ENCODE peak calls at places on chromosomes 3 and 15, in seven cellular contexts. K is Right ventricle myocardium superior; V is activated CD4-positive, alpha-beta T cell treated with anti-CD3 and anti-CD28 coated beads for 48 hours; B is SK-N-DZ; R is naive thymus-derived CD8-positive, alpha-beta T cell; M is posterior cingulate gyrus; A is A172. Y is an unnamed sample.

GRCh38 chr3:50390523-50391177 is 31.3 kb upstream of the TMEM115 start:
- DNase-seq in B (no peak), V (no peak), A (no peak), M (peak), R (no peak), K (peak), Y (no peak)

GRCh38 chr15:85406916-85407315 is 26.5 kb downstream of the AKAP13 start:
- DNase-seq in M (no peak), R (no peak), V (no peak), A (no peak), B (no peak), K (no peak), Y (peak)

GRCh38 chr3:159238646-159239045 is 436.8 kb downstream of the MFSD1 start:
- DNase-seq in B (peak), R (no peak), K (no peak), M (no peak), A (no peak), V (no peak), Y (no peak)

GRCh38 chr3:82082796-82083195 is 321.4 kb upstream of the GBE1 start:
- DNase-seq in B (no peak), A (no peak), M (no peak), K (no peak), R (no peak), V (no peak), Y (peak)

GRCh38 chr3:189184566-189184965 is 12.8 kb downstream of the TPRG1 start:
- DNase-seq in K (no peak), R (no peak), A (no peak), V (no peak), B (no peak), M (no peak), Y (no peak)

GRCh38 chr3:142863010-142863787 is 25.7 kb downstream of the PCOLCE2 start:
- DNase-seq in A (peak), K (no peak), B (no peak), V (no peak), R (no peak), M (no peak), Y (peak)

GRCh38 chr3:112327371-112327951 is 5.5 kb upstream of the CD200 start:
- DNase-seq in B (peak), A (peak), K (no peak), V (peak), R (peak), M (no peak), Y (peak)

GRCh38 chr3:141275973-141276372 is 44.3 kb downstream of the PXYLP1 start:
- DNase-seq in B (no peak), A (no peak), K (no peak), R (no peak), M (no peak), V (no peak), Y (peak)

GRCh38 chr3:123479891-123480290 is 31.0 kb upstream of the ADCY5 start:
- DNase-seq in R (no peak), A (no peak), M (no peak), K (no peak), V (no peak), B (no peak), Y (no peak)

GRCh38 chr3:120567370-120568197 is 28.6 kb upstream of the NDUFB4 start:
- DNase-seq in B (peak), V (no peak), K (no peak), M (no peak), R (peak), A (peak), Y (peak)

GRCh38 chr3:122246214-122246613 is 62.7 kb downstream of the CASR start:
- DNase-seq in V (no peak), M (no peak), K (no peak), B (no peak), R (no peak), A (no peak), Y (peak)

GRCh38 chr3:194941956-194942483 is 256.3 kb downstream of the FAM43A start:
- DNase-seq in B (no peak), A (no peak), R (no peak), K (no peak), V (no peak), M (no peak), Y (no peak)

GRCh38 chr3:30544811-30545210 is 61.6 kb upstream of the TGFBR2 start:
- DNase-seq in M (no peak), V (peak), A (peak), R (no peak), B (no peak), K (no peak), Y (peak)

GRCh38 chr3:87082806-87083440 is 92.0 kb upstream of the VGLL3 start:
- DNase-seq in B (peak), V (no peak), R (no peak), M (no peak), K (no peak), A (peak), Y (peak)

GRCh38 chr3:149460123-149460522 is 14.4 kb upstream of the TM4SF4 start:
- DNase-seq in M (no peak), B (no peak), R (no peak), K (peak), V (no peak), A (no peak), Y (peak)

GRCh38 chr3:74167926-74168325 is 446.5 kb downstream of the CNTN3 start:
- DNase-seq in M (no peak), A (no peak), R (no peak), B (no peak), V (no peak), K (no peak), Y (no peak)

GRCh38 chr3:1275495-1275894 is 182.7 kb downstream of the CNTN6 start:
- DNase-seq in M (no peak), A (no peak), B (peak), K (no peak), R (no peak), V (peak), Y (no peak)

GRCh38 chr3:111392911-111393351 is 149.1 kb upstream of the CD96 start:
- DNase-seq in K (no peak), V (peak), A (peak), B (no peak), M (no peak), R (peak), Y (no peak)

GRCh38 chr15:95162967-95163531 is 931.7 kb downstream of the MCTP2 start:
- DNase-seq in K (no peak), A (peak), B (no peak), V (no peak), R (no peak), M (no peak), Y (peak)

GRCh38 chr3:45909542-45909941 is 23.2 kb downstream of the CCR9 start:
- DNase-seq in A (no peak), M (no peak), R (no peak), K (no peak), B (no peak), V (no peak), Y (no peak)

GRCh38 chr3:117243657-117244056 is 534.1 kb downstream of the TUSC7 start:
- DNase-seq in K (no peak), B (no peak), M (no peak), R (no peak), V (no peak), A (no peak), Y (no peak)

GRCh38 chr3:153289334-153289808 is 127.3 kb downstream of the RAP2B start:
- DNase-seq in M (no peak), K (no peak), R (no peak), A (peak), B (no peak), V (no peak), Y (peak)

GRCh38 chr3:41464858-41465257 is 265.6 kb downstream of the CTNNB1 start:
- DNase-seq in B (no peak), K (no peak), V (no peak), M (no peak), R (no peak), A (no peak), Y (no peak)

GRCh38 chr15:45759910-45760309 is 125.1 kb downstream of the SQOR start:
- DNase-seq in K (no peak), R (no peak), V (no peak), A (no peak), B (no peak), M (no peak), Y (no peak)

GRCh38 chr3:182533394-182533793 is 259.9 kb upstream of the ATP11B start:
- DNase-seq in R (no peak), K (no peak), M (no peak), B (peak), A (no peak), V (no peak), Y (no peak)

GRCh38 chr3:173823911-173824460 is 426.4 kb downstream of the NLGN1 start:
- DNase-seq in V (no peak), B (no peak), M (no peak), K (no peak), R (no peak), A (peak), Y (no peak)

GRCh38 chr3:128167973-128168674 is 14.8 kb downstream of the EEFSEC start:
- DNase-seq in A (no peak), M (no peak), K (no peak), R (no peak), V (no peak), B (no peak), Y (peak)

GRCh38 chr3:172646439-172647015 is 64.3 kb downstream of the NCEH1 start:
- DNase-seq in V (no peak), K (no peak), A (peak), M (no peak), B (no peak), R (no peak), Y (peak)

GRCh38 chr3:46868301-46868700 is 5.1 kb upstream of the MYL3 start:
- DNase-seq in R (no peak), V (no peak), K (peak), A (no peak), B (no peak), M (no peak), Y (no peak)

GRCh38 chr3:25441234-25441856 is 13.3 kb downstream of the RARB start:
- DNase-seq in A (no peak), M (no peak), R (no peak), V (peak), B (no peak), K (no peak), Y (no peak)

GRCh38 chr3:186208328-186208989 is 99.6 kb upstream of the ETV5 start:
- DNase-seq in K (no peak), B (no peak), R (no peak), V (no peak), M (no peak), A (no peak), Y (no peak)

GRCh38 chr3:42991369-42992315 is 12.5 kb downstream of the GASK1A start:
- DNase-seq in A (no peak), B (no peak), M (peak), R (no peak), V (no peak), K (peak), Y (no peak)

GRCh38 chr3:130728037-130728436 is 18.6 kb downstream of the PIK3R4 start:
- DNase-seq in A (no peak), K (no peak), R (no peak), M (no peak), B (no peak), V (no peak), Y (no peak)

GRCh38 chr3:32355892-32356291 is 35.8 kb upstream of the CMTM7 start:
- DNase-seq in K (no peak), V (no peak), A (no peak), M (no peak), R (no peak), B (no peak), Y (no peak)

Y was measured in fibroblast of gingiva.